ENCODE peak calls at places on chromosomes 12 and 14, in nine cellular contexts. I is ureter, D is occipital lobe, Y is upper lobe of right lung, L is aorta, P is KG1, W is lung microvascular endothelial cell, V is NCI-H2029, O is BJ. J is an unnamed sample.

GRCh38 chr12:53399896-53400295 is 19.9 kb downstream of the SP1 start:
- DNase-seq in I (no peak), D (no peak), Y (no peak), L (no peak), P (no peak), W (no peak), V (no peak), O (no peak), J (no peak)

GRCh38 chr12:88870000-88870737 is 289.9 kb upstream of the KITLG start:
- DNase-seq in I (no peak), D (no peak), Y (no peak), L (no peak), P (no peak), W (peak), V (no peak), O (peak), J (no peak)

GRCh38 chr14:24236689-24237462 is 4.1 kb downstream of the GMPR2 start:
- DNase-seq in I (no peak), D (no peak), Y (no peak), L (no peak), P (no peak), W (no peak), V (no peak), O (no peak), J (no peak)

GRCh38 chr14:77470192-77470870 is 12.4 kb downstream of the AHSA1 start:
- DNase-seq in I (no peak), D (no peak), Y (no peak), L (no peak), P (no peak), W (no peak), V (no peak), O (no peak), J (peak)

GRCh38 chr12:108591267-108591980 is 6.5 kb downstream of the TMEM119 start:
- DNase-seq in I (no peak), D (no peak), Y (no peak), L (peak), P (no peak), W (no peak), V (no peak), O (no peak), J (no peak)

GRCh38 chr12:104006929-104007328 is 41.3 kb downstream of the TDG start:
- DNase-seq in I (no peak), D (no peak), Y (no peak), L (no peak), P (no peak), W (peak), V (no peak), O (peak), J (no peak)

GRCh38 chr12:104353012-104353981 is 49.8 kb downstream of the EID3 start:
- DNase-seq in I (no peak), D (no peak), Y (peak), L (no peak), P (no peak), W (no peak), V (no peak), O (no peak), J (no peak)

GRCh38 chr12:115619889-115620288 is 657.6 kb downstream of the MED13L start:
- DNase-seq in I (no peak), D (no peak), Y (no peak), L (no peak), P (no peak), W (no peak), V (no peak), O (no peak), J (no peak)

GRCh38 chr12:5012337-5012736 is 31.3 kb upstream of the KCNA5 start:
- DNase-seq in I (no peak), D (no peak), Y (no peak), L (no peak), P (no peak), W (no peak), V (no peak), O (no peak), J (no peak)

GRCh38 chr12:132095520-132096409 is 48.4 kb downstream of the DDX51 start:
- DNase-seq in I (no peak), D (no peak), Y (no peak), L (no peak), P (no peak), W (no peak), V (no peak), O (no peak), J (no peak)

GRCh38 chr12:5438671-5439200 is 6.8 kb downstream of the NTF3 start:
- DNase-seq in I (no peak), D (no peak), Y (no peak), L (no peak), P (no peak), W (no peak), V (no peak), O (no peak), J (no peak)

J was measured in prostate gland.